ENCODE peak calls at places on chromosome 10, in four cellular contexts. M is dorsolateral prefrontal cortex, E is neural progenitor cell, K is fibroblast of lung. F is an unnamed sample.

GRCh38 chr10:124388823-124389612 is 29.7 kb downstream of the OAT start:
- DNase-seq in M (peak; percentile 85), E (peak; percentile 97), K (peak; percentile 82), F (peak; percentile 81)

GRCh38 chr10:45040921-45041320 is 40.2 kb downstream of the ZNF22 start:
- DNase-seq in M (no peak), E (no peak), K (peak; percentile 15), F (no peak)

GRCh38 chr10:58972576-58973234 is 203.7 kb upstream of the PHYHIPL start:
- DNase-seq in M (no peak), E (peak; percentile 75), K (no peak), F (no peak)

GRCh38 chr10:53573498-53573897 is 800.9 kb upstream of the MBL2 start:
- DNase-seq in M (no peak), E (no peak), K (no peak), F (no peak)

GRCh38 chr10:77756319-77757232 is 119.0 kb upstream of the KCNMA1 start:
- DNase-seq in M (peak; percentile 29), E (peak; percentile 68), K (peak; percentile 79), F (no peak)

GRCh38 chr10:5596611-5597341 is 69.6 kb downstream of the ASB13 start:
- DNase-seq in M (no peak), E (no peak), K (no peak), F (no peak)

GRCh38 chr10:63547628-63548356 is 26.6 kb downstream of the REEP3 start:
- DNase-seq in M (no peak), E (no peak), K (no peak), F (no peak)

GRCh38 chr10:3085785-3086567 is 18.6 kb downstream of the PFKP start:
- DNase-seq in M (no peak), E (no peak), K (no peak), F (no peak)

GRCh38 chr10:35464805-35465456 is 128.6 kb downstream of the CCNY start:
- DNase-seq in M (no peak), E (peak; percentile 56), K (peak; percentile 50), F (no peak)

GRCh38 chr10:126902157-126902556 is 3.1 kb upstream of the DOCK1 start:
- DNase-seq in M (no peak), E (no peak), K (peak; percentile 82), F (no peak)

GRCh38 chr10:6062101-6062771 is at the start of gene IL2RA:
- DNase-seq in M (no peak), E (no peak), K (no peak), F (no peak)

GRCh38 chr10:3162533-3162932 is 10.0 kb downstream of the PITRM1 start:
- DNase-seq in M (no peak), E (no peak), K (no peak), F (no peak)

GRCh38 chr10:131688304-131688703 is 212.5 kb upstream of the PPP2R2D start:
- DNase-seq in M (no peak), E (no peak), K (no peak), F (no peak)

GRCh38 chr10:13956826-13957225 is 370.1 kb downstream of the PRPF18 start:
- DNase-seq in M (no peak), E (no peak), K (peak; percentile 94), F (peak; percentile 20)

GRCh38 chr10:44196008-44196320 is 188.9 kb downstream of the CXCL12 start:
- DNase-seq in M (no peak), E (no peak), K (no peak), F (no peak)

GRCh38 chr10:131641231-131641630 is 259.6 kb upstream of the PPP2R2D start:
- DNase-seq in M (no peak), E (no peak), K (no peak), F (no peak)

GRCh38 chr10:124149681-124150080 is 56.3 kb upstream of the CHST15 start:
- DNase-seq in M (no peak), E (peak; percentile 59), K (no peak), F (no peak)

GRCh38 chr10:71811351-71811750 is 38.0 kb upstream of the VSIR start:
- DNase-seq in M (no peak), E (no peak), K (no peak), F (no peak)

GRCh38 chr10:104328916-104329710 is 9.2 kb downstream of the ITPRIP start:
- DNase-seq in M (peak; percentile 61), E (peak; percentile 92), K (peak; percentile 94), F (peak; percentile 40)

GRCh38 chr10:132470306-132471124 is 67.1 kb upstream of the INPP5A start:
- DNase-seq in M (no peak), E (no peak), K (no peak), F (no peak)

GRCh38 chr10:67224553-67224952 is 298.7 kb downstream of the LRRTM3 start:
- DNase-seq in M (no peak), E (no peak), K (no peak), F (no peak)

GRCh38 chr10:97961979-97962378 is 68.4 kb downstream of the CRTAC1 start:
- DNase-seq in M (no peak), E (no peak), K (no peak), F (no peak)

GRCh38 chr10:114704720-114705119 is 46.6 kb upstream of the ABLIM1 start:
- DNase-seq in M (no peak), E (no peak), K (no peak), F (no peak)
- H3K27ac ChIP-seq in M (no peak overlapping the region), E (no peak overlapping the region), K (no peak overlapping the region), F (no peak overlapping the region)

GRCh38 chr10:89593043-89593442 is 52.0 kb downstream of the PANK1 start:
- DNase-seq in M (no peak), E (no peak), K (no peak), F (no peak)
- H3K27ac ChIP-seq in M (no peak overlapping the region), E (no peak overlapping the region), K (no peak overlapping the region), F (no peak overlapping the region)

GRCh38 chr10:89391882-89392756 is at the start of gene IFIT1:
- DNase-seq in M (peak; percentile 45), E (peak; percentile 60), K (peak; percentile 96), F (no peak)

GRCh38 chr10:89392974-89393373 is 551 bp downstream of the IFIT1 start:
- DNase-seq in M (no peak), E (no peak), K (peak; percentile 95), F (no peak)

GRCh38 chr10:89389254-89389653 is 3.2 kb upstream of the IFIT1 start:
- DNase-seq in M (no peak), E (peak; percentile 11), K (peak; percentile 66), F (no peak)

GRCh38 chr10:89393898-89394297 is 1.5 kb downstream of the IFIT1 start:
- DNase-seq in M (no peak), E (no peak), K (no peak), F (no peak)

DNA sequence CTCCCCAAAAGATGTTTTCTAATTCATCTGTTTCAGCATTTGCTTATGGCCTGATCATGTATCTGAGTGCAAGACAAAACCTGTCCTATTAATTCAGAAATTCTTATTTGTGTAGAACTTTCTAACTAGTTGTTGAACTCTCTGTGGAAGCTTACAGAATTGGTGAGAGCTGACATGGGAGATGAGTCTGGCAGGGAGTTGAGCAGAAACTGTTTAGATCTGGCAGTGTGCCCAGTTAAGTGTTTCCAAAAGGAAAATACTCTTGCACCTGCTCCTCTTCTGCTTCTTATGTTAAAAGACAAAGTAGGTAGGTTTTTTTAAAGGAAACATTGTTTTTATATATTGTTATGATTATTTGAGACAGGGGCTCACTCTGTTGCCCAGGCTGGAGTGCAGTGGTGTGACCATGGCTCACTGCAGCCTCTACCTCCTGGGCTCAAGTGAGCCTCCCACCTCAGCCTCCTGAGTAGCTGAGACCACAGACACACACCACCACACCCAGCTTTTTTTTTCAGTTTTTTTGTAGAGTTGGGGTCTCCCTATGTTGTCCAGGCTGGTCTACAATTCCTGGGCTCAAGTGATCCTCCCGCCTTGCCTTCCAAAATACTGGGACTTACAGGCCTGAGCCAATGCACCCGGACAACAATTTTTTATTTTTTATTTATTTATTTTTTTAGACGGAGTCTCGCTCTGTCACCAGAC is 1.4 kb upstream of the IFIT1 start:
- DNase-seq in M (no peak), E (no peak), K (peak; percentile 24), F (no peak)
- H3K27ac ChIP-seq in M (peak overlapping the region; percentile 94), E (no peak overlapping the region), K (no peak overlapping the region), F (peak overlapping the region; percentile 8)

DNA sequence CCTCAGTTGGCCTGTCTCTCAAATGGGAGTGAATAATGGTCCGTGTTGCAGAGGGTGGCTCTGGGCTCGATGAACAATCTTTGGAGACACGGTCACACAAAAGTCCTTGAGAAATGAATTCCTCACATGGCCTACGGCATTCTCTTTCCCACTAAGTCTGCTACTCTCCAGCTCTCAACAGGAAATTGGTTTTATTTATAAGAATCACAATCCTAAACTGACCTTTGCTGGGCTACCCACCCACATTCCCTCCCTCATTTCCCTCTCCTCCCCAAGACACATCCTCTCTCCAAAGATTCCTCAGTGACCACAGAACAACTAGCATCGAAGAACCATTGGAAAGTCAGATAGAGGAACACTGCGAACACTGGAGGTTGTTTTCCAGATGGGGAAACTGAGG is 4.7 kb downstream of the AFAP1L2 start:
- DNase-seq in M (no peak), E (no peak), K (no peak), F (no peak)
- H3K27ac ChIP-seq in M (no peak overlapping the region), E (no peak overlapping the region), K (peak overlapping the region; percentile 41), F (no peak overlapping the region)

GRCh38 chr10:86194684-86195083 is 171.9 kb downstream of the GRID1 start:
- DNase-seq in M (no peak), E (no peak), K (no peak), F (no peak)
- H3K27ac ChIP-seq in M (no peak overlapping the region), E (no peak overlapping the region), K (no peak overlapping the region), F (no peak overlapping the region)

DNA sequence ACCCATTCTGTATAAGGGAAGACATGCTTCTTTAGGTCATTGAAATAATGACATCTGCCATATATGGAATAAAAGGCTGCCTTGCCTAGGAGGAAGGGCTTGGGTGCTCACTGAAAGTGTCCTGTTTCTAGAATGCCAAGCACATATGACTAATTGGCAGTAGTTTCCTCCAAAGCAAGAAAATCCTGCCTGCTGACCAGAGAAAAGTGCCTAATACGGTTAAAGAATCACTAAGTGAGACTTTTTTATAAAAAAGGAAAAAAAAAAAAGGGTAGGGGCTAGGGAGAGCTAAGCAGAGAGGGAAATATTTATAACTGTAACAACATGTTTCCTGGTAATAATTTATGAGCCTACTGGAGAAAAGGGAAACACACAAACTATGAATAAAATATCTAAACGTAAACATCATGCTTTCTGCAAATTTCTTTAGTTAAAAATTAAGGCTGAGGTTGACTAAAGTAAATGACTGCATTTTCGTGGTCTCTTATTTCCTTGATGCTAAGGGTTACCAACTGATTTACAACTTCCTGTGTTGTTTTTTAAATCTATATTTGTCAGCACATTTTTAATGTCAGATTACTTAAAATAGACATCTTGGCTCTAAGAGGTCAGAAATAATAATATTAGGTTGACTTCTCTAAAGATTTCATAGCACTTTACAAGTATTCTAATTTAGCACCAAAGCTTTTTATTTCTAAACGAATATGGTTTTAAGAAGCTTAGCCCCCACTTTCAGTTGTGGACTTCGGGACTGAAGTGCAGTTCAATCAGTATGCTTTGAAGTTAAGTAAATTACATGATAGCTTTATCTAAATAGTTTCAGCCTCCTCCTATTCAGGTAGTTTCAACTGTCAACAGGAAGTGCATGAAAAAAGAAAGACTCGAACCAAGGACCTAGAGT is 89.6 kb downstream of the CABCOCO1 start:
- DNase-seq in M (no peak), E (no peak), K (peak; percentile 88), F (no peak)
- H3K27ac ChIP-seq in M (no peak overlapping the region), E (no peak overlapping the region), K (peak overlapping the region; percentile 12), F (no peak overlapping the region)

DNA sequence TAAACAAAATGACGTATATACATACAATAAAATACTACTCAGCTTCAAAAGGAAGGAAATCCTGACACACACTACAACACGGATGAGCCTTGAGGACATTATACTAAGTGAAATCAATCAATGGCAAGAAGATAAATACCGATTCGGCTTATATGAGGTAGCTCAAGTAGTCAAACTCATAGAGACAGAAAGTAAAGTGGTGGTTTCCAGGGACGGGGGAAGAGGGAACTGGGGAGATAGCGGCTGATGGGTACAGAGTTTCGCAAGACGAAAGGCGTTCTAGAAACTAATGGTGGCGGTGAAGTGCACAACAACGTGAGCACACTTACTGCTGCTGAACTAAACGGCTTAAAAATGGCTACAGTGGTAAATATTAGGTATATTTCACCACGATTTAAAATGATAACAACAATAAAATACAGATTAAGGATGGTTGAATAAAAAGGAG is 516.7 kb downstream of the PARD3 start:
- DNase-seq in M (no peak), E (no peak), K (no peak), F (no peak)
- H3K27ac ChIP-seq in M (peak overlapping the region; percentile 18), E (no peak overlapping the region), K (no peak overlapping the region), F (no peak overlapping the region)